ENCODE peak calls at places on chromosomes 13 and 19, in ten cellular contexts. N, U, V, Y, L, A, T, W, X and M are unnamed samples.

GRCh38 chr13:45439000-45439399 is 20.8 kb upstream of the SLC25A30 start:
- DNase-seq in N (peak; percentile 18), U (no peak), V (no peak), Y (no peak), L (no peak), A (no peak), T (no peak), W (no peak), X (no peak), M (no peak)

GRCh38 chr19:50703915-50704548 is 15.6 kb downstream of the SHANK1 start:
- DNase-seq in N (no peak), U (no peak), V (no peak), Y (no peak), L (no peak), A (no peak), T (peak; percentile 14), W (no peak), X (peak; percentile 67), M (no peak)

GRCh38 chr19:4507804-4508203 is 10.5 kb downstream of the PLIN4 start:
- DNase-seq in N (no peak), U (no peak), V (no peak), Y (no peak), L (no peak), A (no peak), T (no peak), W (no peak), X (no peak), M (no peak)

GRCh38 chr13:113887700-113888201 is 23.9 kb upstream of the GAS6 start:
- DNase-seq in N (no peak), U (no peak), V (no peak), Y (peak; percentile 97), L (no peak), A (no peak), T (no peak), W (no peak), X (no peak), M (no peak)

GRCh38 chr13:67229438-67230242 is 496 bp downstream of the PCDH9 start:
- DNase-seq in N (no peak), U (no peak), V (no peak), Y (no peak), L (no peak), A (no peak), T (peak; percentile 17), W (no peak), X (no peak), M (no peak)

GRCh38 chr19:41847351-41848105 is 2.7 kb downstream of the DMRTC2 start:
- DNase-seq in N (no peak), U (no peak), V (no peak), Y (no peak), L (no peak), A (no peak), T (no peak), W (no peak), X (no peak), M (no peak)

GRCh38 chr19:2976609-2977000 is 759 bp upstream of the TLE6 start:
- DNase-seq in N (no peak), U (peak; percentile 65), V (no peak), Y (no peak), L (no peak), A (no peak), T (peak; percentile 50), W (no peak), X (no peak), M (peak; percentile 23)

GRCh38 chr13:72555601-72556000 is 171.8 kb downstream of the MZT1 start:
- DNase-seq in N (no peak), U (no peak), V (no peak), Y (no peak), L (no peak), A (no peak), T (no peak), W (no peak), X (no peak), M (no peak)

GRCh38 chr13:32086366-32086765 is 54.8 kb downstream of the FRY start:
- DNase-seq in N (no peak), U (no peak), V (no peak), Y (peak; percentile 75), L (no peak), A (peak; percentile 17), T (no peak), W (no peak), X (no peak), M (no peak)

GRCh38 chr13:36549771-36550170 is 117.5 kb downstream of the CCNA1 start:
- DNase-seq in N (no peak), U (peak; percentile 56), V (peak; percentile 43), Y (peak; percentile 2), L (no peak), A (no peak), T (no peak), W (no peak), X (no peak), M (no peak)

GRCh38 chr13:113903361-113903760 is 39.5 kb upstream of the GAS6 start:
- DNase-seq in N (peak; percentile 85), U (no peak), V (no peak), Y (peak; percentile 68), L (no peak), A (no peak), T (peak; percentile 21), W (peak; percentile 44), X (no peak), M (no peak)

GRCh38 chr13:86282450-86282849 is 483.2 kb upstream of the SLITRK6 start:
- DNase-seq in N (no peak), U (no peak), V (no peak), Y (no peak), L (no peak), A (no peak), T (no peak), W (no peak), X (no peak), M (no peak)